ENCODE peak calls at places on chromosomes 11 and 22, in ten cellular contexts. Q, N, Z, S, D, O, V, F, G and X are unnamed samples.

GRCh38 chr11:58316142-58316541 is 42.7 kb downstream of the OR5B17 start:
- DNase-seq in F (no peak), G (no peak), D (no peak), N (no peak), S (no peak), Q (no peak), V (no peak), O (no peak), Z (no peak), X (no peak)

GRCh38 chr11:13850256-13851010 is 112.1 kb upstream of the SPON1 start:
- DNase-seq in Z (no peak), N (no peak), G (no peak), S (no peak), D (no peak), O (no peak), F (no peak), Q (no peak), V (no peak), X (no peak)

GRCh38 chr11:106381895-106382294 is 304.4 kb downstream of the AASDHPPT start:
- DNase-seq in Q (peak; percentile 18), F (no peak), S (no peak), O (no peak), G (no peak), V (no peak), Z (no peak), N (no peak), D (no peak), X (no peak)

GRCh38 chr11:119342023-119342300 is 1.3 kb upstream of the C1QTNF5 start:
- DNase-seq in F (no peak), S (no peak), V (no peak), Q (no peak), Z (no peak), O (no peak), D (no peak), G (no peak), N (no peak), X (no peak)

GRCh38 chr11:3228445-3228829 is 3.8 kb downstream of the MRGPRE start:
- DNase-seq in S (no peak), V (no peak), G (no peak), Z (no peak), F (no peak), Q (no peak), D (no peak), O (no peak), N (no peak), X (no peak)

GRCh38 chr11:15289718-15290117 is 175.0 kb downstream of the INSC start:
- DNase-seq in G (no peak), D (no peak), Q (no peak), N (no peak), Z (no peak), V (no peak), O (peak; percentile 26), F (no peak), S (no peak), X (no peak)

GRCh38 chr11:58928691-58929090 is 10.6 kb upstream of the GLYATL1 start:
- DNase-seq in F (no peak), D (no peak), N (no peak), Z (no peak), V (no peak), S (no peak), Q (no peak), O (no peak), G (no peak), X (no peak)

GRCh38 chr22:27992294-27993165 is 73.5 kb upstream of the PITPNB start:
- DNase-seq in O (no peak), G (peak; percentile 10), Z (no peak), F (no peak), D (peak; percentile 19), V (peak; percentile 27), S (no peak), Q (no peak), N (no peak), X (no peak)

GRCh38 chr11:125084057-125084416 is 20.9 kb downstream of the SLC37A2 start:
- DNase-seq in N (no peak), S (no peak), D (no peak), O (no peak), F (no peak), V (no peak), G (no peak), Z (no peak), Q (no peak), X (no peak)

GRCh38 chr11:81870066-81870412 is 863.6 kb downstream of the FAM181B start:
- DNase-seq in Q (no peak), D (no peak), Z (no peak), N (no peak), O (no peak), G (no peak), V (no peak), F (no peak), S (no peak), X (no peak)

GRCh38 chr22:36386900-36387663 is 685 bp downstream of the MYH9 start:
- DNase-seq in Z (peak; percentile 55), G (peak; percentile 80), D (peak; percentile 81), O (peak; percentile 81), N (no peak), Q (peak; percentile 45), F (no peak), V (peak; percentile 92), S (no peak), X (no peak)

GRCh38 chr11:79226136-79226535 is 214.7 kb downstream of the TENM4 start:
- DNase-seq in G (no peak), Z (no peak), Q (no peak), N (no peak), S (no peak), V (no peak), F (no peak), O (no peak), D (no peak), X (no peak)

GRCh38 chr11:462107-462890 is 12.2 kb downstream of the PTDSS2 start:
- DNase-seq in Q (no peak), D (no peak), O (no peak), Z (no peak), G (no peak), V (no peak), F (no peak), S (no peak), N (no peak), X (no peak)

GRCh38 chr11:62791501-62792192 is at the start of gene TMEM223:
- DNase-seq in D (peak; percentile 90), O (peak; percentile 85), Q (peak; percentile 81), V (peak; percentile 93), F (peak; percentile 47), G (peak; percentile 93), S (peak; percentile 59), Z (peak; percentile 83), N (peak; percentile 84), X (peak; percentile 73)

GRCh38 chr11:10925149-10925926 is 67.5 kb upstream of the ZBED5 start:
- DNase-seq in S (no peak), N (no peak), G (no peak), V (no peak), Q (no peak), O (no peak), D (no peak), Z (no peak), F (no peak), X (no peak)

GRCh38 chr11:45917623-45918330 is at the start of gene PEX16:
- DNase-seq in O (peak; percentile 99), F (peak; percentile 87), D (peak; percentile 97), V (peak; percentile 95), Z (peak; percentile 92), G (peak; percentile 99), S (peak; percentile 91), Q (peak; percentile 98), N (peak; percentile 100), X (peak; percentile 83)
- TF ChIP-seq CTCF in O (no peak), F (no peak), D (no peak), V (no peak), Z (no peak), G (no peak), S (no peak), Q (no peak), N (no peak), X (no peak)

GRCh38 chr11:35916270-35916669 is 27.6 kb upstream of the LDLRAD3 start:
- DNase-seq in Q (no peak), G (no peak), S (no peak), N (no peak), F (no peak), D (no peak), Z (no peak), V (no peak), O (no peak), X (no peak)

GRCh38 chr11:35914824-35915223 is 29.0 kb upstream of the LDLRAD3 start:
- DNase-seq in N (no peak), O (no peak), F (no peak), Z (no peak), S (no peak), G (no peak), Q (no peak), V (no peak), D (no peak), X (no peak)

GRCh38 chr11:35917676-35918075 is 26.2 kb upstream of the LDLRAD3 start:
- DNase-seq in G (no peak), N (no peak), O (no peak), S (no peak), D (no peak), V (no peak), Q (no peak), Z (no peak), F (no peak), X (no peak)

GRCh38 chr11:35919244-35919643 is 24.6 kb upstream of the LDLRAD3 start:
- DNase-seq in Q (no peak), F (no peak), Z (no peak), O (no peak), N (peak; percentile 34), D (no peak), S (no peak), G (no peak), V (no peak), X (no peak)

DNA sequence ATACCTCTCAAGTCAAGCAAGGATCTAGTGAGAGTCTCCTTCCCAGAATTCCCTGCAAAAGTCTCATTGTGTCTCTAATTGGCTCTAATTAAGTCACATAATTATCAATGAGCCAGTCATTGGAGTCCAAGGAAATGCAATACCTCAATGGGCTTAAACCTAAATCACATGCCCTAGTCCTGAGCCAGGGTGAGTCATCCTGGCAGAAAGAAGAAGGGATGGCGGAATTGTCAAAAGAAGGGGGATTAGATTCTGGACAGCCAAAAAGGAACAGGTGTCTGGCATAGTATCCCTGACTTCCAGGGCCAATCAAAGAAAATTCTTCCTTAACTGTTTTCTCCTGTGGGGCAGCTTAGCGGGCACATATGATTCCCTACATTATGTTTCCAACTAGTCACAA is 25.1 kb upstream of the LDLRAD3 start:
- DNase-seq in Q (no peak), D (no peak), V (no peak), G (no peak), F (no peak), N (no peak), O (no peak), S (no peak), Z (no peak), X (no peak)
- TF ChIP-seq CTCF in Q (no peak), D (no peak), V (no peak), G (no peak), F (no peak), N (no peak), O (no peak), S (no peak), Z (no peak), X (no peak)

GRCh38 chr11:61737636-61738386 is 14.6 kb upstream of the MYRF start:
- DNase-seq in V (no peak), S (no peak), Z (no peak), D (no peak), N (no peak), G (no peak), O (no peak), Q (no peak), F (no peak), X (no peak)
- TF ChIP-seq CTCF in V (no peak), S (no peak), Z (no peak), D (no peak), N (no peak), G (no peak), O (no peak), Q (no peak), F (no peak), X (no peak)

GRCh38 chr11:68643576-68643975 is 40.8 kb upstream of the GAL start:
- DNase-seq in Q (no peak), D (no peak), Z (no peak), V (no peak), S (no peak), F (peak; percentile 8), O (no peak), G (no peak), N (peak; percentile 41), X (no peak)
- TF ChIP-seq CTCF in Q (no peak), D (no peak), Z (no peak), V (no peak), S (no peak), F (peak; percentile 7), O (no peak), G (no peak), N (no peak), X (no peak)